ENCODE peak calls at places on chromosomes 11 and 22, in four cellular contexts. P is D721Med, X is omental fat pad, C is GM12865. U is an unnamed sample.

GRCh38 chr11:115198301-115198700 is 305.9 kb downstream of the CADM1 start:
- DNase-seq in C (no peak), X (no peak), P (no peak), U (no peak)

GRCh38 chr11:74470526-74470925 is 3.2 kb upstream of the KCNE3 start:
- DNase-seq in C (no peak), X (no peak), P (no peak), U (no peak)

GRCh38 chr11:35292290-35292689 is 127.1 kb downstream of the SLC1A2 start:
- DNase-seq in X (no peak), P (no peak), C (no peak), U (no peak)

GRCh38 chr11:131649861-131650260 is 279.4 kb downstream of the NTM start:
- DNase-seq in P (no peak), C (no peak), X (no peak), U (no peak)

GRCh38 chr11:47359162-47359561 is 6.7 kb upstream of the MYBPC3 start:
- DNase-seq in P (no peak), C (no peak), X (no peak), U (no peak)

GRCh38 chr11:46390331-46391171 is 1.0 kb downstream of the CHRM4 start:
- DNase-seq in C (no peak), P (no peak), X (no peak), U (no peak)

GRCh38 chr22:48718818-48719500 is 1108.7 kb downstream of the BRD1 start:
- DNase-seq in P (no peak), X (no peak), C (no peak), U (no peak)

GRCh38 chr11:134988495-134988894 is 576.5 kb upstream of the B3GAT1 start:
- DNase-seq in X (no peak), P (no peak), C (no peak), U (no peak)

GRCh38 chr11:68661697-68662603 is 22.4 kb upstream of the GAL start:
- DNase-seq in P (no peak), X (no peak), C (no peak), U (no peak)

GRCh38 chr22:21615731-21616130 is 14.1 kb downstream of the YDJC start:
- DNase-seq in P (no peak), C (no peak), X (no peak), U (no peak)

GRCh38 chr11:121572581-121573059 is 119.9 kb upstream of the SORL1-AS1 start:
- DNase-seq in X (no peak), C (no peak), P (no peak), U (no peak)

GRCh38 chr11:68549789-68550484 is 89.4 kb downstream of the PPP6R3 start:
- DNase-seq in X (no peak), P (no peak), C (no peak), U (no peak)

GRCh38 chr11:45803981-45804805 is 756 bp upstream of the SLC35C1 start:
- DNase-seq in P (no peak), C (peak), X (peak), U (peak)

GRCh38 chr22:30675436-30675835 is 7.8 kb upstream of the DUSP18 start:
- DNase-seq in P (no peak), X (no peak), C (no peak), U (no peak)

DNA sequence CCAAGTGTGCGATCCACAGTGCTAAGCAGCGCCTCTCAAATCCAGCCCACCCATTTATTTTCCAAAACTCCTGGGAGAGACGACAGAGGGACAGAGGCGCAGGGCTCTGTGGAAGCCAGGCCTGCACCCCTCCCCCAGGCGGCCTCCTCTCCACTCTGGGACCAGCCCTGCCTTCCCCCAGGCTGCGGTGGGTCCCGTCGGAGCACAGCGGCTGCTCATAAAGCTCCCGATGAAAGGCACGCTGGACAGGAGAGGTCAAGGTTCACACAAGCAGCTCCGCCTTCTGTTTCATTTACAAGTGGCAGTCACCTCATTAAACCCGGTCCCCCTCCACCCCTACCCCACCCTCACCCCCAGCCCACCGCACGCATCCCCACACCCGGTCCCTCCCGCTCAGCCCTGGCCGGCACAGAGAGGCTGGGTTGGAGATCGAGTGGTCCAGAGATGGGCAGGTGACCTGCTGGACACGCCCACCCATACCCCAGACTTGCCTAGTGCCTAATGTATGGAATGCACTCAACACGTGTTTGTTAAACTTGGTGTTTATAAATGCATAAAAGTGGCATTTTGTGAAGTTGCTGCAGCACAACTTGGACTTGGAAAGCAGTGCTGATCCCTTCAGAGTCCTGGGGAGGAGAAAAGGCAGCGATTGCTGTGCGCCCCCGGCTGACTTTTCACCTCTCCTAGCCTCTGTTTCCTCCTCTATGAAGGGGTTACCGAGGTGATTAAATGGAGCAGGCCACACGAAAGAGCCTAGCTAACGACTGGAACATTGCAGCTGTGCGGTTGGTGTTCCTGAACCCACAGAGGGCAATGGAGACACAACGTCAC is 26.0 kb downstream of the RPUSD4 start:
- DNase-seq in X (no peak), C (no peak), P (no peak), U (no peak)
- TF ChIP-seq CTCF in X (no peak), C (no peak), P (no peak), U (no peak)

DNA sequence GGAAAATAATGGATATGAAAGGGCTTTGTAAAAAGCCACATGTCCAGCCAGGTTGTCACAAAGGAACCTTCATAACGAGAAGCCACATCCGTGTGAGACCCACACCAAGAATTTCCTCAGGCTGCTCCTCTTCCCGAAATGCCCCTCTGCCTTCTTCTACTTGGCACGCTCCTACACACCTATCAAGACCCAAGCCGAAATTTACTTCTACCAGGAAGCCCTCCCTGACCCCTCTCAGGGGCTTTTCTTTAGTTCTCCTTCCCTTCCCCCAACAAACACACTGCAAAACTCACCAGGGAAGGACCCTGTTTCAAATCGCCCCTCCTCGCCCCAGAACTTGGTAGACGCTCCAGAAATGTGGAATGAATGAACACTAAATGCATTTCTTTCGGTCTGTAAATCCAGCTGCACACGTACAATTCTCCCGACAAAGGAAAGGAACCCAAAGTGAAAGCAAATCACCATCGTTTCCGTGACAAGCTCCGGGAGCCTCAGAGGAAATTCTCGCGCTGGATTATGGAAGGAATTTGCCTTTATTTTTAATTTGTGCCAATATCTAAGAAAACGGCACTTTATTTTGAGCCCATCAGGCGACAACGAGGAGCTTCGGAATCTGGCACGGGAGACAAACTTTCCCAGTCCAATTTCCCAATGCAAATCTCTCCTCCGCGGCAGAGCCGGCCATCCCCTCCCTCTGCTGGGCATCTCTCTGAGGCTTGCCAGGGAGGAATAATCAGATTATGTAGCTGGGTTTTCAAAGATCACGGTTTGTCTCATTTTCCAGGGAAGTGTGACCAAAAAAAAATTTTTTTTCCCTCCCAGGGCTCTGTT is 13.2 kb upstream of the SHISAL1 start:
- DNase-seq in X (no peak), P (no peak), C (no peak), U (no peak)
- TF ChIP-seq CTCF in X (no peak), P (peak), C (no peak), U (no peak)

DNA sequence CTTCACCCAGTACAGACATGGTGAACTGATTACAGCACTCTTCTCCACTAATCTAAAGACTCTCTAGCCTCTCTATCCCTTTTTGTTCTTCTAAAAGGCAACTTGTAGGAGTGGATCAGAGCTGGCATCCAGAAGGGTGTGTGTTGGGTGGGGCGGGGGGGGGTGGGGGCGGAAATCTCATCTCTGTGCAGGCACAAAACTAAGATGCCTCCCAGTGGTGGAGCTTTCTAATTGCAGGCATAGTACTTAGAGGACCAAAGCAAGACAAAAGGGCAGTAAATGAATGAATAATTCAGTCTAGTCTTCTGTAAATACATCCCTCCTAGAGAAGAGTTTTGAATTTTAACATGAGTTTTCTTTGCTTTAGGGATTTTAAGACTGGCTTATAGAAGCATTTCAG is 11.4 kb upstream of the EMID1 start:
- DNase-seq in C (no peak), X (no peak), P (no peak), U (no peak)
- TF ChIP-seq CTCF in C (peak), X (no peak), P (no peak), U (no peak)

DNA sequence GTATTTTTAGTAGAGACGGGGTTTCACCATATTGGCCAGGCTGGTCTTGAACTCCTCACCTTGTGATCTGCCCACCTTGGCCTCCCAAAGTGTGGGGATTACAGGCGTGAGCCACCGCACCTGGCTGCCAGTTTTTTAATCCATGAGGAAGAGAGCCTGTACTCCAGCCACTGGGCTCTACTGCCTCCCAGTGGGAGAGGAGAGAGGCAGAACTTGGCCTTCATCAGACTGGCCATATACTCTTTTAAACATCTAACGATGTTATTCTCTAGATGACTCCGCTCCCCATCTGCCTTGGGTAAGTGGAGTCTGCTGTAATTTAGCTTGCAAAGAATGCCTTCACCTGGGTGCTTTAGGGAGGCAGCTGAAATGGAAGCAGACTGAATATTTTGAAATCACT is 34.6 kb downstream of the SLC6A5 start:
- DNase-seq in C (no peak), X (no peak), P (no peak), U (no peak)
- TF ChIP-seq CTCF in C (no peak), X (no peak), P (peak), U (no peak)

GRCh38 chr11:12961615-12962014 is 47.5 kb upstream of the RASSF10 start:
- DNase-seq in X (no peak), P (no peak), C (no peak), U (no peak)
- TF ChIP-seq CTCF in X (no peak), P (peak), C (no peak), U (no peak)

GRCh38 chr11:128790200-128790599 is 76.9 kb downstream of the KCNJ1 start:
- DNase-seq in C (no peak), X (no peak), P (no peak), U (no peak)
- TF ChIP-seq CTCF in C (no peak), X (no peak), P (no peak), U (no peak)

GRCh38 chr22:43880743-43881055 is 11.1 kb downstream of the PNPLA5 start:
- DNase-seq in X (no peak), C (no peak), P (no peak), U (no peak)
- TF ChIP-seq CTCF in X (no peak), C (no peak), P (no peak), U (no peak)